ENCODE peak calls at places on chromosomes 4 and X, in seven cellular contexts. One of them, this sample, is unnamed.

GRCh38 chrX:1462596-1463251 is 10.0 kb upstream of the ASMTL start:
- DNase-seq in glomerular endothelial cell: peak; percentile 66
- DNase-seq in fibroblast of the conjunctiva: peak; percentile 28
- DNase-seq in ELR: peak; percentile 46
- DNase-seq in GM04504: no peak
- DNase-seq in activated CD8-positive, alpha-beta memory T cell treated with anti-CD3 and anti-CD28 coated beads, Interleukin-2, amount 50 U/mL, for 48 hours: peak; percentile 74
- DNase-seq in H4: peak; percentile 86
- DNase-seq in this sample: peak; percentile 75

GRCh38 chr4:121253961-121254360 is 89.8 kb upstream of the TNIP3 start:
- DNase-seq in glomerular endothelial cell: no peak
- DNase-seq in fibroblast of the conjunctiva: no peak
- DNase-seq in ELR: no peak
- DNase-seq in GM04504: no peak
- DNase-seq in activated CD8-positive, alpha-beta memory T cell treated with anti-CD3 and anti-CD28 coated beads, Interleukin-2, amount 50 U/mL, for 48 hours: no peak
- DNase-seq in H4: no peak
- DNase-seq in this sample: peak; percentile 60

GRCh38 chr4:73729534-73730165 is 10.7 kb upstream of the CXCL8 start:
- DNase-seq in glomerular endothelial cell: no peak
- DNase-seq in fibroblast of the conjunctiva: peak; percentile 87
- DNase-seq in ELR: peak; percentile 88
- DNase-seq in GM04504: peak; percentile 74
- DNase-seq in activated CD8-positive, alpha-beta memory T cell treated with anti-CD3 and anti-CD28 coated beads, Interleukin-2, amount 50 U/mL, for 48 hours: no peak
- DNase-seq in H4: peak; percentile 74
- DNase-seq in this sample: no peak

GRCh38 chr4:73828945-73829344 is 7.5 kb upstream of the CXCL6 start:
- DNase-seq in glomerular endothelial cell: no peak
- DNase-seq in fibroblast of the conjunctiva: no peak
- DNase-seq in ELR: peak; percentile 76
- DNase-seq in GM04504: no peak
- DNase-seq in activated CD8-positive, alpha-beta memory T cell treated with anti-CD3 and anti-CD28 coated beads, Interleukin-2, amount 50 U/mL, for 48 hours: no peak
- DNase-seq in H4: peak; percentile 37
- DNase-seq in this sample: no peak

GRCh38 chr4:3440979-3441500 is 728 bp upstream of the HGFAC start:
- DNase-seq in glomerular endothelial cell: no peak
- DNase-seq in fibroblast of the conjunctiva: no peak
- DNase-seq in ELR: peak; percentile 39
- DNase-seq in GM04504: peak; percentile 31
- DNase-seq in activated CD8-positive, alpha-beta memory T cell treated with anti-CD3 and anti-CD28 coated beads, Interleukin-2, amount 50 U/mL, for 48 hours: no peak
- DNase-seq in H4: no peak
- DNase-seq in this sample: no peak

GRCh38 chrX:21487832-21488231 is 113.6 kb downstream of the CNKSR2 start:
- DNase-seq in glomerular endothelial cell: no peak
- DNase-seq in fibroblast of the conjunctiva: no peak
- DNase-seq in ELR: peak; percentile 13
- DNase-seq in GM04504: no peak
- DNase-seq in activated CD8-positive, alpha-beta memory T cell treated with anti-CD3 and anti-CD28 coated beads, Interleukin-2, amount 50 U/mL, for 48 hours: no peak
- DNase-seq in H4: peak; percentile 13
- DNase-seq in this sample: no peak

GRCh38 chr4:6351246-6352000 is 81.8 kb downstream of the WFS1 start:
- DNase-seq in glomerular endothelial cell: no peak
- DNase-seq in fibroblast of the conjunctiva: no peak
- DNase-seq in ELR: no peak
- DNase-seq in GM04504: no peak
- DNase-seq in activated CD8-positive, alpha-beta memory T cell treated with anti-CD3 and anti-CD28 coated beads, Interleukin-2, amount 50 U/mL, for 48 hours: no peak
- DNase-seq in H4: no peak
- DNase-seq in this sample: no peak

GRCh38 chrX:37349131-37350033 is at the start of gene PRRG1:
- DNase-seq in glomerular endothelial cell: peak; percentile 27
- DNase-seq in fibroblast of the conjunctiva: peak; percentile 59
- DNase-seq in ELR: peak; percentile 84
- DNase-seq in GM04504: peak; percentile 52
- DNase-seq in activated CD8-positive, alpha-beta memory T cell treated with anti-CD3 and anti-CD28 coated beads, Interleukin-2, amount 50 U/mL, for 48 hours: no peak
- DNase-seq in H4: peak; percentile 74
- DNase-seq in this sample: no peak

GRCh38 chrX:55206152-55206941 is 13.8 kb upstream of the PAGE5 start:
- DNase-seq in glomerular endothelial cell: no peak
- DNase-seq in fibroblast of the conjunctiva: no peak
- DNase-seq in ELR: no peak
- DNase-seq in GM04504: no peak
- DNase-seq in activated CD8-positive, alpha-beta memory T cell treated with anti-CD3 and anti-CD28 coated beads, Interleukin-2, amount 50 U/mL, for 48 hours: no peak
- DNase-seq in H4: no peak
- DNase-seq in this sample: no peak

GRCh38 chr4:26858035-26858918 is 2.4 kb upstream of the STIM2 start:
- DNase-seq in glomerular endothelial cell: no peak
- DNase-seq in fibroblast of the conjunctiva: no peak
- DNase-seq in ELR: peak; percentile 4
- DNase-seq in GM04504: no peak
- DNase-seq in activated CD8-positive, alpha-beta memory T cell treated with anti-CD3 and anti-CD28 coated beads, Interleukin-2, amount 50 U/mL, for 48 hours: no peak
- DNase-seq in H4: no peak
- DNase-seq in this sample: no peak

GRCh38 chr4:34105311-34105710 is 2139.0 kb downstream of the ARAP2 start:
- DNase-seq in glomerular endothelial cell: no peak
- DNase-seq in fibroblast of the conjunctiva: no peak
- DNase-seq in ELR: no peak
- DNase-seq in GM04504: no peak
- DNase-seq in activated CD8-positive, alpha-beta memory T cell treated with anti-CD3 and anti-CD28 coated beads, Interleukin-2, amount 50 U/mL, for 48 hours: no peak
- DNase-seq in H4: no peak
- DNase-seq in this sample: no peak